ENCODE peak calls at places on chromosomes 7 and 10, in six cellular contexts. One of them, this sample, is unnamed.

GRCh38 chr7:27174077-27175004 is at the start of gene HOXA10:
- DNase-seq in stomach: peak; percentile 22
- DNase-seq in H1: no peak
- DNase-seq in GM12878: no peak
- DNase-seq in K562: no peak
- DNase-seq in transverse colon: peak; percentile 63
- DNase-seq in this sample: peak; percentile 61

GRCh38 chr10:5466451-5466996 is 32.8 kb downstream of the CALML5 start:
- DNase-seq in stomach: peak; percentile 87
- DNase-seq in H1: peak; percentile 72
- DNase-seq in GM12878: no peak
- DNase-seq in K562: peak; percentile 62
- DNase-seq in transverse colon: peak; percentile 82
- DNase-seq in this sample: no peak

GRCh38 chr7:81399461-81399860 is 370.4 kb downstream of the HGF start:
- DNase-seq in stomach: no peak
- DNase-seq in H1: no peak
- DNase-seq in GM12878: no peak
- DNase-seq in K562: no peak
- DNase-seq in transverse colon: no peak
- DNase-seq in this sample: no peak

GRCh38 chr7:92461027-92462003 is 14.0 kb downstream of the GATAD1 start:
- DNase-seq in stomach: no peak
- DNase-seq in H1: no peak
- DNase-seq in GM12878: no peak
- DNase-seq in K562: peak; percentile 68
- DNase-seq in transverse colon: peak; percentile 25
- DNase-seq in this sample: no peak

GRCh38 chr7:12719141-12719919 is 31.9 kb downstream of the ARL4A start:
- DNase-seq in stomach: no peak
- DNase-seq in H1: no peak
- DNase-seq in GM12878: no peak
- DNase-seq in K562: peak; percentile 42
- DNase-seq in transverse colon: no peak
- DNase-seq in this sample: no peak

GRCh38 chr7:80135306-80136104 is 874 bp downstream of the GNAI1 start:
- DNase-seq in stomach: no peak
- DNase-seq in H1: no peak
- DNase-seq in GM12878: no peak
- DNase-seq in K562: no peak
- DNase-seq in transverse colon: peak; percentile 14
- DNase-seq in this sample: no peak

GRCh38 chr7:141073641-141074161 is at the start of gene TMEM178B:
- DNase-seq in stomach: no peak
- DNase-seq in H1: no peak
- DNase-seq in GM12878: no peak
- DNase-seq in K562: no peak
- DNase-seq in transverse colon: no peak
- DNase-seq in this sample: no peak

GRCh38 chr10:129568562-129569344 is 101.7 kb downstream of the MGMT start:
- DNase-seq in stomach: no peak
- DNase-seq in H1: no peak
- DNase-seq in GM12878: no peak
- DNase-seq in K562: no peak
- DNase-seq in transverse colon: no peak
- DNase-seq in this sample: no peak

GRCh38 chr7:155590215-155591023 is 44.1 kb upstream of the CNPY1 start:
- DNase-seq in stomach: peak; percentile 66
- DNase-seq in H1: no peak
- DNase-seq in GM12878: no peak
- DNase-seq in K562: peak; percentile 64
- DNase-seq in transverse colon: peak; percentile 16
- DNase-seq in this sample: no peak

GRCh38 chr7:107180378-107180777 is 11.6 kb downstream of the HBP1 start:
- DNase-seq in stomach: peak; percentile 50
- DNase-seq in H1: no peak
- DNase-seq in GM12878: no peak
- DNase-seq in K562: peak; percentile 30
- DNase-seq in transverse colon: peak; percentile 56
- DNase-seq in this sample: no peak

GRCh38 chr7:156616269-156617202 is 24.0 kb upstream of the RNF32 start:
- DNase-seq in stomach: no peak
- DNase-seq in H1: no peak
- DNase-seq in GM12878: no peak
- DNase-seq in K562: peak; percentile 4
- DNase-seq in transverse colon: peak; percentile 58
- DNase-seq in this sample: no peak

GRCh38 chr7:34184466-34184865 is 279.1 kb downstream of the BMPER start:
- DNase-seq in stomach: no peak
- DNase-seq in H1: no peak
- DNase-seq in GM12878: no peak
- DNase-seq in K562: no peak
- DNase-seq in transverse colon: no peak
- DNase-seq in this sample: no peak

GRCh38 chr7:151131622-151132293 is 35.7 kb downstream of the GBX1 start:
- DNase-seq in stomach: no peak
- DNase-seq in H1: no peak
- DNase-seq in GM12878: no peak
- DNase-seq in K562: no peak
- DNase-seq in transverse colon: no peak
- DNase-seq in this sample: no peak

GRCh38 chr7:23597908-23598224 is 684 bp downstream of the CCDC126 start:
- DNase-seq in stomach: no peak
- DNase-seq in H1: no peak
- DNase-seq in GM12878: no peak
- DNase-seq in K562: no peak
- DNase-seq in transverse colon: no peak
- DNase-seq in this sample: peak; percentile 11

GRCh38 chr10:119206603-119207366 is 586 bp upstream of the GRK5 start:
- DNase-seq in stomach: peak; percentile 76
- DNase-seq in H1: no peak
- DNase-seq in GM12878: no peak
- DNase-seq in K562: peak; percentile 77
- DNase-seq in transverse colon: peak; percentile 70
- DNase-seq in this sample: peak; percentile 52

GRCh38 chr7:17021205-17021604 is 139.4 kb upstream of the AGR3 start:
- DNase-seq in stomach: peak; percentile 30
- DNase-seq in H1: no peak
- DNase-seq in GM12878: no peak
- DNase-seq in K562: no peak
- DNase-seq in transverse colon: no peak
- DNase-seq in this sample: no peak

GRCh38 chr7:65448824-65449504 is 75.3 kb downstream of the ZNF92 start:
- DNase-seq in stomach: no peak
- DNase-seq in H1: no peak
- DNase-seq in GM12878: no peak
- DNase-seq in K562: no peak
- DNase-seq in transverse colon: no peak
- DNase-seq in this sample: no peak

GRCh38 chr7:127253289-127254162 is 785 bp upstream of the GRM8 start:
- DNase-seq in stomach: peak; percentile 67
- DNase-seq in H1: peak; percentile 34
- DNase-seq in GM12878: no peak
- DNase-seq in K562: peak; percentile 85
- DNase-seq in transverse colon: peak; percentile 77
- DNase-seq in this sample: peak; percentile 46

GRCh38 chr7:18864967-18865366 is 252.5 kb downstream of the TWIST1 start:
- DNase-seq in stomach: no peak
- DNase-seq in H1: no peak
- DNase-seq in GM12878: no peak
- DNase-seq in K562: no peak
- DNase-seq in transverse colon: no peak
- DNase-seq in this sample: no peak

GRCh38 chr7:2643386-2644229 is 11.8 kb downstream of the TTYH3 start:
- DNase-seq in stomach: no peak
- DNase-seq in H1: no peak
- DNase-seq in GM12878: no peak
- DNase-seq in K562: no peak
- DNase-seq in transverse colon: no peak
- DNase-seq in this sample: no peak

GRCh38 chr10:28551086-28551485 is 18.2 kb downstream of the WAC start:
- DNase-seq in stomach: no peak
- DNase-seq in H1: no peak
- DNase-seq in GM12878: no peak
- DNase-seq in K562: no peak
- DNase-seq in transverse colon: no peak
- DNase-seq in this sample: no peak

GRCh38 chr10:22363305-22363704 is 18.0 kb downstream of the SPAG6 start:
- DNase-seq in stomach: no peak
- DNase-seq in H1: no peak
- DNase-seq in GM12878: no peak
- DNase-seq in K562: no peak
- DNase-seq in transverse colon: no peak
- DNase-seq in this sample: no peak

GRCh38 chr10:71090801-71091200 is 121.6 kb upstream of the UNC5B start:
- DNase-seq in stomach: peak; percentile 22
- DNase-seq in H1: no peak
- DNase-seq in GM12878: no peak
- DNase-seq in K562: no peak
- DNase-seq in transverse colon: no peak
- DNase-seq in this sample: no peak

GRCh38 chr10:132129431-132129830 is 57.3 kb upstream of the DPYSL4 start:
- DNase-seq in stomach: no peak
- DNase-seq in H1: no peak
- DNase-seq in GM12878: no peak
- DNase-seq in K562: no peak
- DNase-seq in transverse colon: no peak
- DNase-seq in this sample: no peak

GRCh38 chr10:87921934-87922688 is 58.7 kb downstream of the PTEN start:
- DNase-seq in stomach: no peak
- DNase-seq in H1: no peak
- DNase-seq in GM12878: no peak
- DNase-seq in K562: no peak
- DNase-seq in transverse colon: no peak
- DNase-seq in this sample: no peak

GRCh38 chr10:125985557-125986246 is 89.3 kb downstream of the FANK1 start:
- DNase-seq in stomach: no peak
- DNase-seq in H1: no peak
- DNase-seq in GM12878: no peak
- DNase-seq in K562: no peak
- DNase-seq in transverse colon: no peak
- DNase-seq in this sample: no peak

GRCh38 chr7:2266911-2267310 is 24.9 kb downstream of the NUDT1 start:
- DNase-seq in stomach: no peak
- DNase-seq in H1: no peak
- DNase-seq in GM12878: no peak
- DNase-seq in K562: no peak
- DNase-seq in transverse colon: no peak
- DNase-seq in this sample: no peak

GRCh38 chr10:90856261-90856660 is 1.6 kb downstream of the HTR7 start:
- DNase-seq in stomach: no peak
- DNase-seq in H1: no peak
- DNase-seq in GM12878: no peak
- DNase-seq in K562: no peak
- DNase-seq in transverse colon: no peak
- DNase-seq in this sample: no peak

GRCh38 chr7:34320926-34321609 is 336.9 kb upstream of the NPSR1 start:
- DNase-seq in stomach: peak; percentile 59
- DNase-seq in H1: peak; percentile 49
- DNase-seq in GM12878: peak; percentile 7
- DNase-seq in K562: peak; percentile 57
- DNase-seq in transverse colon: peak; percentile 68
- DNase-seq in this sample: peak; percentile 50

GRCh38 chr10:122565766-122566206 is 5.2 kb downstream of the DMBT1 start:
- DNase-seq in stomach: peak; percentile 78
- DNase-seq in H1: peak; percentile 44
- DNase-seq in GM12878: peak; percentile 1
- DNase-seq in K562: peak; percentile 29
- DNase-seq in transverse colon: peak; percentile 83
- DNase-seq in this sample: peak; percentile 80

GRCh38 chr7:158524749-158525635 is 62.6 kb downstream of the PTPRN2 start:
- DNase-seq in stomach: no peak
- DNase-seq in H1: no peak
- DNase-seq in GM12878: no peak
- DNase-seq in K562: no peak
- DNase-seq in transverse colon: no peak
- DNase-seq in this sample: no peak
- H3K36me3 ChIP-seq in stomach: no peaks in the 10 kb centered on the region
- H3K36me3 ChIP-seq in H1: no peaks in the 10 kb centered on the region
- H3K36me3 ChIP-seq in GM12878: no peaks in the 10 kb centered on the region
- H3K36me3 ChIP-seq in K562: no peaks in the 10 kb centered on the region
- H3K36me3 ChIP-seq in transverse colon: no peaks in the 10 kb centered on the region
- H3K36me3 ChIP-seq in this sample: no peaks in the 10 kb centered on the region

GRCh38 chr7:99325597-99326407 is at the start of gene ARPC1A:
- DNase-seq in stomach: peak; percentile 92
- DNase-seq in H1: peak; percentile 90
- DNase-seq in GM12878: peak; percentile 87
- DNase-seq in K562: peak; percentile 99
- DNase-seq in transverse colon: peak; percentile 94
- DNase-seq in this sample: peak; percentile 76
- TF ChIP-seq EP300 in stomach: no peak
- TF ChIP-seq EP300 in H1: no peak
- TF ChIP-seq EP300 in GM12878: no peak
- TF ChIP-seq EP300 in K562: no peak
- TF ChIP-seq EP300 in transverse colon: no peak
- TF ChIP-seq EP300 in this sample: peak; percentile 97

DNA sequence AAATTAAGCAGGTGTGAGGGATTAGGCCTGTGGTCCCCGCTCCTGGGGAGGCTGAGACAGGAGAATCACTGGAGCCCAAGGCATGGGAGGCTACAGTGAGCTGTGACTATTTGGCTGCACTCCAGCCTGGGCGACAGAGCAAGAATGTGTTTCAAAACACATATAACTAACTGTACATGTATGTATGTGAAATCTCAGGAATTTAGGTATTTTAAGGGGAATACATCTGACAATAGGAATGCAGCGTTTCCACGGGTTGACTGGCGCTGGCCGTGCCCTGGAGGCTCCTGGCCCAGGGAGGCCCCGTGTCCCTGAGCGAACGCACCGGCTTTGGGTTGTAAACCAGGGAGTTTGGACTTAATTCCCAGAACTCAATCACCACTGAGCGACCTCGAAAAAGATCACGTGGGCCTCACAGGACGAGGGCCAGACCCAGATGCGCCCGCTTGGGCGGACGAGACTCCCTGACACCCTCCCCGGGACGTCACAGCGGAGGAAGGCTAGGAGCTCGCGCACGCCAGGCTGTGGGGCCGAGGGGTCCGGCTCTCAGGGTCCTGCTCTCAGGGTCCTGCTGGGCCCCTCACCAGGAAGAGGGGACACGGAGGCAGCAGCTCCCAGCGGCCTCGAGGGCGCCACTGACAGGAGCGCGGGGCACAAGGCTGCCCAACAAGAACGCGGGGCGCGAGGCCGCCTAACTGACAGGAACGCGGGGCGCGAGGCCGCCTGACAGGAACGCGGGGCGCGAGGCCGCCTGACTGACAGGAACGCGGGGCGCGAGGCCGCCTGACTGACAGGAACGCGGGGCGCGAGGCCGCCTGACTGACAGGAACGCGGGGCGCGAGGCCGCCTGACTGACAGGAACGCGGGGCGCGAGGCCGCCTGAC is 18.4 kb downstream of the PTPRN2 start:
- DNase-seq in stomach: no peak
- DNase-seq in H1: no peak
- DNase-seq in GM12878: no peak
- DNase-seq in K562: no peak
- DNase-seq in transverse colon: no peak
- DNase-seq in this sample: no peak
- H3K27me3 ChIP-seq in stomach: peaks cover 5% of the 10 kb centered on the region
- H3K27me3 ChIP-seq in H1: peaks cover 3% of the 10 kb centered on the region
- H3K27me3 ChIP-seq in GM12878: no peaks in the 10 kb centered on the region
- H3K27me3 ChIP-seq in K562: peaks cover 55% of the 10 kb centered on the region
- H3K27me3 ChIP-seq in transverse colon: peaks cover 31% of the 10 kb centered on the region
- H3K27me3 ChIP-seq in this sample: no peaks in the 10 kb centered on the region

GRCh38 chr10:92027141-92027540 is 103.6 kb downstream of the BTAF1 start:
- DNase-seq in stomach: no peak
- DNase-seq in H1: no peak
- DNase-seq in GM12878: no peak
- DNase-seq in K562: peak; percentile 21
- DNase-seq in transverse colon: no peak
- DNase-seq in this sample: no peak

GRCh38 chr10:92031580-92031979 is 108.0 kb downstream of the BTAF1 start:
- DNase-seq in stomach: no peak
- DNase-seq in H1: no peak
- DNase-seq in GM12878: no peak
- DNase-seq in K562: no peak
- DNase-seq in transverse colon: no peak
- DNase-seq in this sample: no peak
- H3K36me3 ChIP-seq in stomach: peaks cover 17% of the 10 kb centered on the region
- H3K36me3 ChIP-seq in H1: peaks cover 11% of the 10 kb centered on the region
- H3K36me3 ChIP-seq in GM12878: peaks cover 5% of the 10 kb centered on the region
- H3K36me3 ChIP-seq in K562: peaks cover 60% of the 10 kb centered on the region
- H3K36me3 ChIP-seq in transverse colon: peaks cover 22% of the 10 kb centered on the region
- H3K36me3 ChIP-seq in this sample: peaks cover 4% of the 10 kb centered on the region